ENCODE peak calls at places on chromosomes 7 and 10, in five cellular contexts. I is MM.1S, M is hepatocyte, R is PC-3, N is neural progenitor cell. H is an unnamed sample.

GRCh38 chr7:128783143-128783799 is 7.7 kb upstream of the OPN1SW start:
- DNase-seq in I (no peak), M (peak), R (no peak), N (peak), H (peak)

GRCh38 chr10:49369216-49370162 is 26.4 kb downstream of the DRGX start:
- DNase-seq in I (no peak), M (no peak), R (peak), N (no peak), H (no peak)

GRCh38 chr10:96670786-96671185 is 49.5 kb downstream of the PIK3AP1 start:
- DNase-seq in I (no peak), M (no peak), R (peak), N (no peak), H (no peak)

GRCh38 chr7:84971360-84971759 is 215.5 kb downstream of the SEMA3D start:
- DNase-seq in I (no peak), M (no peak), R (no peak), N (no peak), H (no peak)

GRCh38 chr7:7552199-7552598 is 14.5 kb upstream of the MIOS start:
- DNase-seq in I (no peak), M (no peak), R (no peak), N (no peak), H (no peak)

GRCh38 chr7:67604461-67605386 is 608.1 kb downstream of the TYW1 start:
- DNase-seq in I (no peak), M (no peak), R (no peak), N (no peak), H (no peak)

GRCh38 chr10:62038609-62039190 is 137.2 kb downstream of the ARID5B start:
- DNase-seq in I (peak), M (peak), R (peak), N (peak), H (peak)

GRCh38 chr7:54846272-54846671 is 87.3 kb upstream of the SEC61G start:
- DNase-seq in I (no peak), M (no peak), R (no peak), N (no peak), H (no peak)

GRCh38 chr10:33330543-33331019 is 3.9 kb downstream of the NRP1 start:
- DNase-seq in I (peak), M (peak), R (peak), N (peak), H (peak)

GRCh38 chr7:117270371-117270770 is 52.5 kb downstream of the WNT2 start:
- DNase-seq in I (no peak), M (no peak), R (peak), N (no peak), H (no peak)

GRCh38 chr10:99943908-99944307 is 65.8 kb downstream of the DNMBP start:
- DNase-seq in I (no peak), M (no peak), R (no peak), N (no peak), H (no peak)

GRCh38 chr7:123734498-123734897 is 14.3 kb downstream of the WASL start:
- DNase-seq in I (no peak), M (no peak), R (no peak), N (no peak), H (no peak)

GRCh38 chr7:100016209-100016901 is 959 bp downstream of the ZKSCAN1 start:
- DNase-seq in I (no peak), M (peak), R (no peak), N (no peak), H (no peak)

GRCh38 chr10:63227207-63227895 is 94.2 kb downstream of the NRBF2 start:
- DNase-seq in I (no peak), M (no peak), R (peak), N (no peak), H (no peak)

GRCh38 chr10:34305189-34305588 is 509.9 kb downstream of the PARD3 start:
- DNase-seq in I (no peak), M (peak), R (peak), N (peak), H (peak)

GRCh38 chr10:14487511-14487909 is 156.8 kb upstream of the FRMD4A start:
- DNase-seq in I (no peak), M (no peak), R (no peak), N (no peak), H (no peak)

GRCh38 chr10:102068216-102068615 is 3.1 kb downstream of the HPS6 start:
- DNase-seq in I (no peak), M (peak), R (no peak), N (no peak), H (no peak)

GRCh38 chr10:35979116-35979515 is 337.0 kb upstream of the FZD8 start:
- DNase-seq in I (no peak), M (no peak), R (no peak), N (no peak), H (no peak)

GRCh38 chr7:79063019-79063698 is 390.3 kb downstream of the MAGI2 start:
- DNase-seq in I (no peak), M (no peak), R (no peak), N (no peak), H (peak)

GRCh38 chr10:3210251-3210650 is 37.7 kb upstream of the PITRM1 start:
- DNase-seq in I (no peak), M (no peak), R (no peak), N (no peak), H (no peak)

GRCh38 chr10:103884681-103885139 is 29.3 kb upstream of the SH3PXD2A start:
- DNase-seq in I (peak), M (peak), R (peak), N (peak), H (peak)

GRCh38 chr10:5645375-5645774 is 21.0 kb downstream of the ASB13 start:
- DNase-seq in I (no peak), M (peak), R (no peak), N (no peak), H (no peak)

GRCh38 chr10:88994034-88994433 is 3.4 kb downstream of the FAS start:
- DNase-seq in I (no peak), M (no peak), R (no peak), N (peak), H (no peak)

GRCh38 chr7:122686360-122686878 is 12.5 kb downstream of the RNF133 start:
- DNase-seq in I (no peak), M (no peak), R (no peak), N (no peak), H (peak)

GRCh38 chr7:1697499-1698125 is 27.5 kb downstream of the ELFN1 start:
- DNase-seq in I (no peak), M (no peak), R (no peak), N (no peak), H (no peak)

GRCh38 chr7:128019330-128019729 is 11.9 kb downstream of the LRRC4 start:
- DNase-seq in I (no peak), M (no peak), R (no peak), N (peak), H (peak)

GRCh38 chr7:2082357-2083038 is 150.2 kb downstream of the MAD1L1 start:
- DNase-seq in I (no peak), M (peak), R (no peak), N (no peak), H (no peak)

GRCh38 chr10:29773675-29774091 is 138.9 kb upstream of the SVIL start:
- DNase-seq in I (no peak), M (no peak), R (no peak), N (no peak), H (no peak)

GRCh38 chr7:79096361-79096805 is 357.1 kb downstream of the MAGI2 start:
- DNase-seq in I (no peak), M (no peak), R (peak), N (no peak), H (no peak)

GRCh38 chr10:102675887-102676616 is 31.8 kb downstream of the TRIM8 start:
- DNase-seq in I (peak), M (peak), R (peak), N (peak), H (no peak)

GRCh38 chr10:103640436-103641181 is 147.1 kb downstream of the NEURL1 start:
- DNase-seq in I (no peak), M (no peak), R (no peak), N (no peak), H (no peak)

GRCh38 chr7:84145892-84146291 is 48.7 kb downstream of the SEMA3A start:
- DNase-seq in I (no peak), M (no peak), R (no peak), N (no peak), H (no peak)

GRCh38 chr7:140829720-140830119 is 95.0 kb downstream of the BRAF start:
- DNase-seq in I (no peak), M (no peak), R (no peak), N (no peak), H (no peak)
- TF ChIP-seq CTCF in I (no peak), M (no peak), R (no peak), N (no peak), H (no peak)

DNA sequence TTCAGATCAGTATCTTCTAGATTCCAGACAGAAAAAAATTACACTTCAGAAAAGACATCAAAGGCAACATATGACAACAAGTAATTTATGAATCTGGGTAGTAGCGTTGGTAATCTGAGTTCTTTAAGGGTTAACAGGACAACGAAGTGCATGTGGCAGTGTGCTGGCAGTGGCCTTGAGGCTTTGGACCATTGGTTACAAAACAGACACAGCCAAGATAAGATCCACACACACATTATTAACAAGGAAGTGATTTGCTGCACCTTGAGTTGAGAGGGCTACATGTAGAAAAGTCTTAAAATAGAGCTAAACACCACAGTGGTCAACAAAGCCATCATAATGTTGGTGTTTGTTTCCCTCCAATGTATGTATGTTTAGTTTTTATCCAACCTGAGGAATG is 40.6 kb downstream of the AKR1D1 start:
- DNase-seq in I (no peak), M (no peak), R (no peak), N (no peak), H (no peak)
- TF ChIP-seq EZH2phosphoT487 in I (no peak), M (no peak), R (no peak), N (no peak), H (no peak)

GRCh38 chr10:44858017-44858371 is 53.1 kb upstream of the TMEM72 start:
- DNase-seq in I (no peak), M (no peak), R (no peak), N (no peak), H (no peak)
- TF ChIP-seq CTCF in I (no peak), M (no peak), R (peak), N (no peak), H (no peak)

GRCh38 chr7:26618458-26618857 is 245.9 kb downstream of the SKAP2 start:
- DNase-seq in I (no peak), M (no peak), R (no peak), N (no peak), H (no peak)

GRCh38 chr7:26618898-26619297 is 245.5 kb downstream of the SKAP2 start:
- DNase-seq in I (no peak), M (no peak), R (no peak), N (no peak), H (no peak)

GRCh38 chr7:26617066-26617465 is 247.3 kb downstream of the SKAP2 start:
- DNase-seq in I (no peak), M (no peak), R (no peak), N (no peak), H (no peak)

GRCh38 chr7:26619348-26619747 is 245.0 kb downstream of the SKAP2 start:
- DNase-seq in I (no peak), M (no peak), R (no peak), N (no peak), H (no peak)

GRCh38 chr7:26620352-26620751 is 244.0 kb downstream of the SKAP2 start:
- DNase-seq in I (no peak), M (peak), R (peak), N (peak), H (peak)
- TF ChIP-seq EZH2phosphoT487 in I (no peak), M (no peak), R (no peak), N (no peak), H (no peak)

DNA sequence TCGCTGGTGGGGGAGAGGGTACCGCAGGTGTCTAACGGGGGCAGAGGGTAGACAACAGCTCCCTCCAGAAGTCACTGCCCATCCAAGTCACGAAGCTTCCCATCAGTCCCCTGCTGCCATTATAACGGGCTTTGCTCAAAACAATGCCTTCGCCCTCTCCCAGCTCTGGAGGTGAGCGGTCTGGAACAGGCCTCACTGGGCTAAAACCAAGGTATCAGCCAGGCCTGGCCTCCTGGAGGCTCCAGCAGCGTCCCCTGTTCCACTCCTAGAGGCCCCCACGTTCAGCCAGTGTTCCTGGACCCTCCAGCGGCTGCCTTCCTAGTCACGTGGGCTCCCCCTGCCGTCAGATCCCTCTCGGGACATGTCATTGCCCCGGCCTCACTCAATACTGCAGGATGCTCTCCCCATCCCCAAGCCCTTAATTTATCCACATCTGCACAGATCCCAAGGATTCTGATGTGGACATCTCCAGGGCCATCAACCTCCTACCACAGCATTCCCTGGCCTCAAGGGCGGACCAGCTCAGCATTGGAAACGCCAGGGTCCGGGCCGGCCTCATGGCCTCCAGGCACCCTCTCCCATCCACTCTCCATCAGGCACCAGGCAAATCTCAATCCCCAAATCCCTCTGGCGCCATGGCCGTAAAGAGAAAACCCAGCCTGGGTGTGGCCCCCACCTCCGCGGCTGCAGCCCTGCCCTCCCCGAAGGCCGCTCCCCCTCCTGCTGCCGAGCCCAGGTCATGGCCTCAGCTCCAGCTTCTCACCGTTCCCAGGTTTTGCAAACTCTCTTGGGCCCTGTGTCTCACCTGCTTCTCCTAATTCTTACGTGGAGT is 104.1 kb upstream of the FAM20C start:
- DNase-seq in I (no peak), M (peak), R (no peak), N (peak), H (peak)
- TF ChIP-seq CTCF in I (no peak), M (no peak), R (peak), N (peak), H (peak)

GRCh38 chr7:38795596-38795995 is 113.4 kb downstream of the VPS41 start:
- DNase-seq in I (no peak), M (no peak), R (no peak), N (no peak), H (no peak)

GRCh38 chr7:38796636-38797501 is 112.1 kb downstream of the VPS41 start:
- DNase-seq in I (peak), M (peak), R (peak), N (peak), H (peak)

GRCh38 chr7:38801786-38802185 is 107.2 kb downstream of the VPS41 start:
- DNase-seq in I (no peak), M (no peak), R (no peak), N (no peak), H (no peak)

GRCh38 chr7:38798552-38799267 is 110.3 kb downstream of the VPS41 start:
- DNase-seq in I (no peak), M (no peak), R (no peak), N (peak), H (peak)
- TF ChIP-seq EZH2phosphoT487 in I (no peak), M (no peak), R (no peak), N (no peak), H (no peak)